ENCODE peak calls at places on chromosome 22, in six cellular contexts. N, J, V, G, L and H are unnamed samples.

GRCh38 chr22:44091021-44091721 is 67.1 kb downstream of the PARVB start:
- DNase-seq in N (no peak), J (peak), V (no peak), G (peak), L (peak), H (no peak)

GRCh38 chr22:30459206-30460052 is 12.4 kb downstream of the SEC14L3 start:
- DNase-seq in N (no peak), J (peak), V (peak), G (no peak), L (no peak), H (no peak)

GRCh38 chr22:49353185-49353584 is 474.5 kb downstream of the BRD1 start:
- DNase-seq in N (no peak), J (no peak), V (peak), G (no peak), L (no peak), H (no peak)

GRCh38 chr22:48827904-48828555 is 999.6 kb downstream of the BRD1 start:
- DNase-seq in N (peak), J (no peak), V (no peak), G (no peak), L (no peak), H (peak)

GRCh38 chr22:46652081-46652929 is 32.1 kb downstream of the GRAMD4 start:
- DNase-seq in N (no peak), J (no peak), V (no peak), G (peak), L (no peak), H (no peak)

GRCh38 chr22:38788016-38788415 is 5.9 kb downstream of the DNAL4 start:
- DNase-seq in N (no peak), J (no peak), V (no peak), G (peak), L (no peak), H (peak)

GRCh38 chr22:39800790-39801540 is 92.6 kb downstream of the ENTHD1 start:
- DNase-seq in N (peak), J (no peak), V (no peak), G (no peak), L (no peak), H (peak)

GRCh38 chr22:35352214-35353111 is 28.4 kb upstream of the HMOX1 start:
- DNase-seq in N (no peak), J (peak), V (peak), G (no peak), L (peak), H (no peak)

GRCh38 chr22:25666308-25666707 is 75.7 kb upstream of the MYO18B start:
- DNase-seq in N (no peak), J (no peak), V (peak), G (no peak), L (no peak), H (no peak)

GRCh38 chr22:46150615-46151423 is 493 bp downstream of the PPARA start:
- DNase-seq in N (peak), J (peak), V (peak), G (no peak), L (peak), H (no peak)

GRCh38 chr22:36232715-36233401 is 6.5 kb downstream of the APOL2 start:
- DNase-seq in N (no peak), J (no peak), V (no peak), G (no peak), L (no peak), H (no peak)

GRCh38 chr22:36097880-36098279 is 62.7 kb downstream of the APOL3 start:
- DNase-seq in N (no peak), J (no peak), V (no peak), G (no peak), L (no peak), H (no peak)

GRCh38 chr22:46538816-46539163 is 1.4 kb upstream of the CELSR1 start:
- DNase-seq in N (no peak), J (no peak), V (no peak), G (peak), L (peak), H (no peak)

GRCh38 chr22:50695421-50696250 is 23.0 kb downstream of the SHANK3 start:
- DNase-seq in N (peak), J (no peak), V (peak), G (no peak), L (no peak), H (peak)

GRCh38 chr22:44326549-44326881 is 13.8 kb upstream of the SHISAL1 start:
- DNase-seq in N (no peak), J (no peak), V (no peak), G (no peak), L (peak), H (no peak)